ENCODE peak calls at places on chromosomes 11 and 22, in seven cellular contexts. W is upper lobe of right lung, Z is cardiac muscle cell, F is brain microvascular endothelial cell, Q is esophagus squamous epithelium, E is suprapubic skin, T is K562. R is an unnamed sample.

GRCh38 chr22:49015993-49016908 is 811.4 kb downstream of the BRD1 start:
- DNase-seq in E (peak; percentile 74), F (no peak), T (no peak), Z (no peak), Q (no peak), W (peak; percentile 61), R (no peak)

GRCh38 chr11:27699242-27699925 is 871 bp downstream of the BDNF start:
- DNase-seq in W (peak; percentile 54), T (no peak), Q (no peak), F (no peak), E (no peak), Z (peak; percentile 61), R (peak; percentile 37)

GRCh38 chr11:106286881-106287504 is 209.5 kb downstream of the AASDHPPT start:
- DNase-seq in Q (no peak), E (no peak), Z (no peak), W (no peak), T (no peak), F (no peak), R (no peak)

GRCh38 chr11:2305862-2306823 is 4.3 kb downstream of the TSPAN32 start:
- DNase-seq in W (peak; percentile 70), Z (peak; percentile 96), E (peak; percentile 81), F (no peak), T (no peak), Q (no peak), R (no peak)

GRCh38 chr11:108733479-108734116 is 68.7 kb downstream of the DDX10 start:
- DNase-seq in F (peak; percentile 62), T (peak; percentile 15), Z (peak; percentile 59), W (no peak), Q (no peak), E (no peak), R (peak; percentile 16)

GRCh38 chr11:109796253-109796652 is 296.9 kb upstream of the ZC3H12C start:
- DNase-seq in Q (no peak), W (no peak), F (no peak), T (no peak), E (no peak), Z (no peak), R (no peak)

GRCh38 chr11:125062931-125063428 is at the start of gene SLC37A2:
- DNase-seq in Q (no peak), F (peak; percentile 27), E (peak; percentile 82), W (peak; percentile 88), T (no peak), Z (peak; percentile 68), R (peak; percentile 61)

GRCh38 chr11:116701876-116702275 is 70.9 kb downstream of the BUD13 start:
- DNase-seq in T (no peak), F (no peak), W (peak; percentile 23), Z (no peak), E (no peak), Q (no peak), R (no peak)

GRCh38 chr11:105689636-105690035 is 79.8 kb downstream of the GRIA4 start:
- DNase-seq in T (no peak), F (no peak), Z (no peak), E (no peak), Q (no peak), W (no peak), R (no peak)

GRCh38 chr11:2792376-2793250 is 92.8 kb upstream of the KCNQ1OT1 start:
- DNase-seq in T (no peak), F (no peak), E (peak; percentile 68), Z (no peak), W (peak; percentile 64), Q (no peak), R (peak; percentile 29)

GRCh38 chr11:78773077-78773476 is 198.4 kb upstream of the NARS2 start:
- DNase-seq in W (no peak), Z (peak; percentile 33), Q (no peak), T (no peak), F (no peak), E (no peak), R (no peak)

GRCh38 chr11:35390737-35391682 is 28.3 kb downstream of the SLC1A2 start:
- DNase-seq in E (no peak), Z (peak; percentile 79), Q (no peak), F (peak; percentile 76), W (no peak), T (no peak), R (peak; percentile 58)

GRCh38 chr11:64562723-64563351 is 28.2 kb upstream of the SLC22A12 start:
- DNase-seq in F (no peak), W (peak; percentile 22), Z (no peak), Q (no peak), E (no peak), T (no peak), R (no peak)

GRCh38 chr22:35177811-35178210 is 79.5 kb upstream of the HMGXB4 start:
- DNase-seq in T (no peak), Q (no peak), F (no peak), E (no peak), W (no peak), Z (no peak), R (no peak)

GRCh38 chr22:44395116-44396005 is 82.6 kb upstream of the SHISAL1 start:
- DNase-seq in W (peak; percentile 57), E (peak; percentile 76), Z (no peak), F (no peak), Q (no peak), T (no peak), R (no peak)

GRCh38 chr11:120280566-120281160 is 40.7 kb downstream of the POU2F3 start:
- DNase-seq in E (no peak), Q (no peak), W (no peak), Z (no peak), T (peak; percentile 30), F (no peak), R (no peak)

GRCh38 chr11:125593113-125593761 is 585 bp downstream of the STT3A start:
- DNase-seq in T (peak; percentile 41), Z (peak; percentile 46), W (no peak), Q (no peak), E (no peak), F (peak; percentile 25), R (peak; percentile 24)

GRCh38 chr11:125724125-125724524 is 22.0 kb upstream of the PATE1 start:
- DNase-seq in W (no peak), Z (peak; percentile 65), Q (no peak), F (peak; percentile 16), E (no peak), T (peak; percentile 11), R (no peak)

GRCh38 chr11:133947298-133947905 is 9.4 kb downstream of the IGSF9B start:
- DNase-seq in Z (peak; percentile 63), Q (no peak), W (peak; percentile 64), T (no peak), E (no peak), F (peak; percentile 29), R (peak; percentile 55)

GRCh38 chr11:133946018-133946417 is 10.8 kb downstream of the IGSF9B start:
- DNase-seq in Z (no peak), Q (no peak), W (no peak), E (no peak), F (no peak), T (no peak), R (no peak)

GRCh38 chr11:133948711-133949110 is 8.1 kb downstream of the IGSF9B start:
- DNase-seq in W (no peak), Z (no peak), E (no peak), Q (no peak), F (no peak), T (no peak), R (no peak)

GRCh38 chr11:133945087-133945974 is 11.4 kb downstream of the IGSF9B start:
- DNase-seq in W (no peak), T (no peak), E (no peak), Z (peak; percentile 69), F (no peak), Q (no peak), R (no peak)

GRCh38 chr11:133946541-133947297 is 10.0 kb downstream of the IGSF9B start:
- DNase-seq in F (no peak), E (no peak), Z (no peak), W (peak; percentile 61), Q (no peak), T (no peak), R (no peak)
- H3K27ac ChIP-seq in F (no peak overlapping the region), E (no peak overlapping the region), Z (no peak overlapping the region), W (no peak overlapping the region), Q (peak overlapping the region; percentile 17), T (no peak overlapping the region), R (no peak overlapping the region)

DNA sequence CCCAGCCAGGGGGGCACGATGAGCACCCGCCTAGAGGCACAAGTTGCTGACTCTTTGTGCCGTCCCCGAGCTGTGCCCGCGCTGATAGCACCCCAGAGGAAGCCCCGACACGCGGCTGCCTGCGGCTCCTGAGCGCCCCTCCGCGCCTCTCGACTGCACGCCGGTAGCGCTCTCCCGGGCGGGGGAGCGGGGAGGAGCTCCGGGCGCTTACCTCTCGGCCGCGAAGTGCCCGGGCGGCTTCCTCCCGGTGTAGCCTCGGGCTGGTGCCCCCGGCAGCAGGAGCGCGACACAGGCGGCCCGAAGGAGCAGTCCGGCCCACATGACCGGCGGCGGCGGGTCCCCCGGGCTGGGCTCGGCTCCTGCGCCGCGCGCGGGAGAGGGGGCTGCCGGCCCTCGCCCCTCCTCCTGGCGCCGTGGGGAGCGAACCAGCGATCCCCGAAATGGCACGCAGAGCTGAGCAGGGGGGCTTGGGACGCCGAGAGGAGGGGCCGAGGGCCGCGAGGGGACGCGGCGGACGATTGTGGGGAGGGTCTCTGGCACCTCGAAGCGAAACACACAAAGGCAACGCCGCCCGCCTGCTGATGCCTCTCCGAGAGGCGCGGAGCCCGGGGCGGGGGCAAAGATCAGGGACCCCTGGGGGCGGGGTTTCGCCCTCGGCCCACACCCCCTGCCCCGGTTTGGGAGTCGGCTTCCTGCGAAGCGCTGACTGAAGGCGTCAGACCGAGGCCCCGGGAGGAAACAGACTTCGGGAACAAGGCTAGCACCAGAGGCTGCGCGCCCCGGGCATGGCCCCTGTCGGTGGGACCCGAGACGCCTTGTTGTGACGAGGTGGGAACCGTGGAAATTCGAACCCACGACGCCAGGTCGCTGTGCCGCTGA is at the start of gene VWCE:
- DNase-seq in Z (peak; percentile 64), F (peak; percentile 15), W (peak; percentile 84), Q (no peak), E (no peak), T (no peak), R (peak; percentile 45)
- TF ChIP-seq CTCF in Z (peak; percentile 43), F (peak; percentile 43), W (peak; percentile 30), Q (no peak), E (no peak), T (no peak), R (peak; percentile 49)

GRCh38 chr11:41058138-41058537 is 401.3 kb downstream of the LRRC4C start:
- DNase-seq in W (peak; percentile 47), Z (no peak), T (no peak), E (no peak), Q (no peak), F (no peak), R (no peak)
- H3K27ac ChIP-seq in W (no peak overlapping the region), Z (no peak overlapping the region), T (no peak overlapping the region), E (no peak overlapping the region), Q (no peak overlapping the region), F (no peak overlapping the region), R (no peak overlapping the region)

GRCh38 chr22:27749597-27750225 is 51.8 kb downstream of the MN1 start:
- DNase-seq in W (no peak), F (peak; percentile 6), Q (no peak), T (no peak), Z (peak; percentile 69), E (no peak), R (no peak)

GRCh38 chr22:27745809-27746208 is 55.7 kb downstream of the MN1 start:
- DNase-seq in Z (no peak), Q (no peak), W (no peak), F (no peak), T (no peak), E (no peak), R (no peak)

GRCh38 chr22:27746918-27747317 is 54.6 kb downstream of the MN1 start:
- DNase-seq in F (no peak), Z (no peak), T (no peak), W (no peak), Q (no peak), E (no peak), R (no peak)

GRCh38 chr22:27748355-27749168 is 53.0 kb downstream of the MN1 start:
- DNase-seq in E (no peak), F (peak; percentile 14), W (peak; percentile 12), Q (no peak), Z (peak; percentile 81), T (no peak), R (peak; percentile 42)

GRCh38 chr22:27747396-27748256 is 53.9 kb downstream of the MN1 start:
- DNase-seq in F (no peak), Q (no peak), W (no peak), E (no peak), T (peak; percentile 59), Z (peak; percentile 66), R (no peak)
- TF ChIP-seq CTCF in F (peak; percentile 65), Q (no peak), W (no peak), E (no peak), T (peak; percentile 60), Z (peak; percentile 42), R (no peak)